ENCODE peak calls at places on chromosomes 11 and 22, in four cellular contexts. O is IMR-90, K is GM12878, P is K562. G is an unnamed sample.

GRCh38 chr11:121426476-121427454 is 25.3 kb upstream of the SORL1 start:
- DNase-seq in P (peak; percentile 44), K (no peak), O (no peak), G (no peak)

GRCh38 chr11:129278586-129279319 is 86.6 kb upstream of the ARHGAP32 start:
- DNase-seq in O (no peak), K (no peak), P (no peak), G (no peak)

GRCh38 chr11:129637473-129637872 is 178.2 kb upstream of the TMEM45B start:
- DNase-seq in K (no peak), O (peak; percentile 47), P (no peak), G (no peak)

GRCh38 chr11:3920148-3920852 is 64.8 kb downstream of the STIM1 start:
- DNase-seq in K (peak; percentile 57), O (peak; percentile 67), P (peak; percentile 82), G (no peak)

GRCh38 chr22:36862251-36863242 is 1.7 kb downstream of the NCF4 start:
- DNase-seq in K (peak; percentile 73), O (no peak), P (no peak), G (no peak)

GRCh38 chr22:50577987-50578775 is at the start of gene CPT1B:
- DNase-seq in P (no peak), O (peak; percentile 26), K (no peak), G (no peak)

GRCh38 chr11:32109138-32109537 is 18.3 kb downstream of the RCN1 start:
- DNase-seq in K (no peak), P (no peak), O (peak; percentile 94), G (no peak)

GRCh38 chr11:41118521-41118920 is 340.9 kb downstream of the LRRC4C start:
- DNase-seq in O (no peak), K (no peak), P (no peak), G (no peak)

GRCh38 chr11:2418961-2419360 is 18.4 kb downstream of the TSSC4 start:
- DNase-seq in O (no peak), K (no peak), P (no peak), G (no peak)
- TF ChIP-seq FOS in O (no peak), K (no peak), P (no peak), G (no peak)

DNA sequence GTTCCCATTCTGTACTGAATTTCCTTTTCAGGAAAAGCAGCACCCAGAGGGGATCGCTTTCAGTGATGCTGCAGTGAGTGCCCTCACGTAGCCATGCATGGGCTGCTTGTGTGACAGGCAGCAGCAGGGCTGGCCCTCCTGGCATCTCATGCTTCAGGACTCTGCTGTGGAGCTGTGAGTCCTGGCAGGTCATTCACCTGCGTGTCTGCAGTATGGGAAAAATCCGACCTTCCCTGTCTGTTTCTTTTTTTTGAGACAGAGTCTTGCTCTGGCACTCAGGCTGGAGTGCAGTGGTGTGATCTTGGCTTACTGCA is 13.4 kb downstream of the GLB1L2 start:
- DNase-seq in K (no peak), O (no peak), P (no peak), G (no peak)
- TF ChIP-seq FOS in K (no peak), O (no peak), P (no peak), G (no peak)

DNA sequence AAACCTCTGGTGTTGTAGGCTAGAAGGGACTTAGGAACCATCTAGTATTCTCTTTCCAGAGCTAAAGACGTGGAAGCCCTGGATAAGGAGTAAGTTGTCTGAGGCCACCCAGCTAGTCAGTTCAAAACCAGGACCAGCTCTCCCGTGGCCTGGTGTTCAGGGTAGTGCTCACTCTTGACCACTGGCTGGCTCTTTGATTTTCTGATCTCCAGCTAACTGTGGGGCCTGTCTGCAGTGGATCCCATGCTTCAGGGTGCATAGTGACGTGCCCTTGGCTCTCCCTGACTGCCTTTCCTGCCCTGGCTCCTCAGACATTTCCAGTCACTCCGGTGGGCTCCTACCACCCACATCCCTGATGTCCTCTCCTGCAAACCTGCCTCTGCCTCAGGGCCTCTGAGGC is 1.3 kb downstream of the CLMP start:
- DNase-seq in O (no peak), K (no peak), P (no peak), G (no peak)
- TF ChIP-seq FOS in O (no peak), K (no peak), P (no peak), G (no peak)

DNA sequence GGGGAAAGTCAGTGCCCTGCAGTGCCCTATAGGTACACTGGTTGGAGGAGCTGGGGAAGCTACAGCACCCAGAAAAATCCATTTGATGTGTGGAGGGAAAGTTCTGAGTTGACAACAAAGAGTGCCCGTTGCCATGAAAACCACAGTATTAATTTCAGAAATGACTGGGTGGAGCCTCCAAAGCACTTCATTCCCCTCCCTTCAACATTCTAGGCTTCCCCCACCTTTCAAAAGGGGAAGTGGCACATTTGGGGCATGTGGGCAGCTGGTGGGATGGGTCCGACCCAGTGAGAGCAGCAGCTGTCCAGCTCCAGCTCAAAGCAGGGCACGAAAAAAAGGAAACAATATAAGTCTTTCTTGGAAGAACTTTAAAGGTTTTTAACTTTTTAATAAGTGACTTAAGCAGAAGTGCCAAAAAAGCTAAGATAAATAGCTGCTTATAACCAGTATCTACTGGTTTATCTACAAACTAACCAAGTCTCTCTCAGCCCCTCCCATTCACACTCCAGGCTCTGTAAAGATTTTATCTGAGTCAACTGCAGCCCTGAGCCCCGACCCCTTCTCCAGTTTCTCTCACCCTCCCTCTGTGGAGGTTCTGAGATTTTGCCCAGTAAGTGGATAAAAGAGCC is 9.0 kb upstream of the AHNAK start:
- DNase-seq in K (peak; percentile 92), P (peak; percentile 56), O (peak; percentile 30), G (no peak)
- TF ChIP-seq FOS in K (no peak), P (no peak), O (no peak), G (no peak)